ENCODE peak calls at places on chromosomes 3 and 15, in four cellular contexts. I is neural progenitor cell, P is GM23248, V is hepatocyte. Z is an unnamed sample.

GRCh38 chr15:88918738-88919137 is 5.6 kb upstream of the MFGE8 start:
- DNase-seq in I (no peak), P (peak; percentile 98), V (peak; percentile 68), Z (no peak)

GRCh38 chr3:113140876-113141275 is 70.5 kb upstream of the BOC start:
- DNase-seq in P (peak; percentile 49), V (no peak), I (no peak), Z (no peak)

GRCh38 chr3:65619391-65620298 is 419.1 kb downstream of the MAGI1 start:
- DNase-seq in V (no peak), P (peak; percentile 12), I (no peak), Z (no peak)

GRCh38 chr3:165476399-165477060 is 280.3 kb upstream of the SLITRK3 start:
- DNase-seq in I (no peak), P (no peak), V (no peak), Z (no peak)

GRCh38 chr3:129927072-129927471 is 33.6 kb upstream of the TMCC1 start:
- DNase-seq in V (no peak), P (no peak), I (no peak), Z (no peak)

GRCh38 chr3:52315977-52316764 is at the start of gene DNAH1:
- DNase-seq in V (no peak), P (no peak), I (peak; percentile 39), Z (no peak)

GRCh38 chr15:78695046-78695671 is 54.1 kb upstream of the CHRNB4 start:
- DNase-seq in I (no peak), P (no peak), V (no peak), Z (no peak)

GRCh38 chr15:62495670-62496328 is 330.7 kb upstream of the C2CD4B start:
- DNase-seq in P (peak; percentile 97), V (peak; percentile 68), I (no peak), Z (no peak)

GRCh38 chr3:129424185-129424841 is 4.1 kb downstream of the EFCAB12 start:
- DNase-seq in V (no peak), I (no peak), P (no peak), Z (peak; percentile 89)

GRCh38 chr3:280691-281090 is 84.1 kb downstream of the CHL1 start:
- DNase-seq in I (no peak), V (no peak), P (no peak), Z (no peak)

GRCh38 chr15:79811406-79812405 is 85.1 kb downstream of the MTHFS start:
- DNase-seq in V (peak; percentile 73), P (peak; percentile 78), I (no peak), Z (no peak)

GRCh38 chr3:190225186-190225692 is 97.0 kb downstream of the CLDN1 start:
- DNase-seq in V (peak; percentile 54), I (peak; percentile 30), P (peak; percentile 64), Z (peak; percentile 17)

DNA sequence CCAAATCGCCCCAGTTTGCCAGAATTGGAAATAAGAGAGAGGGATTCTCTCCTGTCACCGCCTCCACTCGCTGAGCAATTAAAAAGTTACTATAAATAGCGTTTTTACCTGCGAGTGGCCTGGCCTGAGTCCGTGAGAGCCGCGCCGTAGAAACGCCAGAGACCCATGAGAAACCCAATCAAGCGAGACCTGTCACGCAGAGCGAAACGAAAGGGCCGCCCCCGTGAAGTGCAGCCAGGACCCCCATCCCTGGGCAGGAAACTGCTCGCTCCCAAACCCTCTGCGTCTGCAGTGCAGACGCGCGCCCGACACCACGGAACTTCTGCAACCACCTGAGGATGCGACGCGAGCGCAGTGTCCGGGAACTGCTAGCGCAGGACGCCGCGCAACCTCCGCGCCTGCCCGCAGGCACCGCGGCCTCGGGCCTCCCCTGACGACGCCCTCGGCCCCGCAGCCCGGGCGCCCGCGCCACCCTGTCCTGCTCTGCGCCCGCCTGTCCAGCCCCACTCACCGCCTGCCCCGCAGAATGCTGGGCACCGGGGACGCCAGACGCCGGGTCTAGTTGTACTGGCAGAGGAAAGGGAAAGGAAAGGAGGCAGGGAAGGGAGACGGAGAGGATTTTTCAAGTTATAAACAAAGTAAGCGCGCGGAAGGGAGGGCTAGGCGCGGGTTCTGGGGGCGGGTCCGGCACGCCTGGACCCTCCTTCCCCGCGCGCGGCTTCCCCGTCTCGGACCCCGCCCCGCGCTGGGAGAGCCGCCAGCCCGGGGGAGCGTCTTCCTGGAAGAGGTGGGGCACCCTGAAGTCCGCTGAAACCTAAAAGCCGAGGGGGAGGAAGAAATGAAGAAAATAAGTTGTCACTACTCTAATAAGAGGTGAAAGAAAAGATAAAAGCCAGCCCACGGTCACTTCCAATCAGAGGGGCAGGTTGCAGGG is at the start of gene PLSCR4:
- DNase-seq in I (peak; percentile 72), P (peak; percentile 83), V (peak; percentile 78), Z (no peak)
- TF ChIP-seq EZH2phosphoT487 in I (no peak), P (no peak), V (no peak), Z (no peak)

DNA sequence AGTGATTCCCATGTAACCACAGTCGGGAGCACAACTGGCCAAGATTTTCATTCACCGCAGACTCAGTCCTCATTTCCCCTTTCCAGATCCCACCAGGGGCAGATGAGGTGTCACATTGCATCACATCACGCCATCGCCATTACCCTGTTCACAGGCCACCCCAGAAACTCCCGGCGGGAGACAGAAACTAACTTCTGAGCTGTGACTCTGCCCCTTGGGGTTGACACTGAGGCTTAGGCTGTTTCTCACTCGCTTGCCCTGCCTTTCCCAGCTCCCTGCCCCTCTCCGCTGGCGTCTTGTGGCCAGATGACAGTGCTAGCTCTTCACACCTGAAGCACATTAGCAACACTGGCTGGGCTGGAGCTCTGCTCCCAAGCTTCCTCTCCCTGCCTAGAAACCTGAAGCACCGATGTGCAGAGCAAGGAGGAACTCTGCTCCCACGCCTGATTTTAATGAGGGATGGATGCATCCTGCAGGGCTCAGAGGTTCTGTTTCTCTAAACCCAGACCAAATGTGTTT is 88.8 kb upstream of the CTDSPL start:
- DNase-seq in I (no peak), V (no peak), P (no peak), Z (no peak)
- H3K27ac ChIP-seq in I (no peak overlapping the region), V (no peak overlapping the region), P (no peak overlapping the region), Z (no peak overlapping the region)

GRCh38 chr3:139540686-139541085 is 1.1 kb upstream of the RBP1 start:
- DNase-seq in I (no peak), V (no peak), P (no peak), Z (no peak)

GRCh38 chr3:139538733-139539132 is 809 bp downstream of the RBP1 start:
- DNase-seq in P (no peak), V (peak; percentile 52), I (peak; percentile 39), Z (no peak)

GRCh38 chr3:139541898-139542288 is 2.4 kb upstream of the RBP1 start:
- DNase-seq in I (no peak), P (no peak), V (no peak), Z (no peak)

GRCh38 chr3:139537795-139538538 is 1.6 kb downstream of the RBP1 start:
- DNase-seq in V (no peak), I (no peak), P (no peak), Z (no peak)

DNA sequence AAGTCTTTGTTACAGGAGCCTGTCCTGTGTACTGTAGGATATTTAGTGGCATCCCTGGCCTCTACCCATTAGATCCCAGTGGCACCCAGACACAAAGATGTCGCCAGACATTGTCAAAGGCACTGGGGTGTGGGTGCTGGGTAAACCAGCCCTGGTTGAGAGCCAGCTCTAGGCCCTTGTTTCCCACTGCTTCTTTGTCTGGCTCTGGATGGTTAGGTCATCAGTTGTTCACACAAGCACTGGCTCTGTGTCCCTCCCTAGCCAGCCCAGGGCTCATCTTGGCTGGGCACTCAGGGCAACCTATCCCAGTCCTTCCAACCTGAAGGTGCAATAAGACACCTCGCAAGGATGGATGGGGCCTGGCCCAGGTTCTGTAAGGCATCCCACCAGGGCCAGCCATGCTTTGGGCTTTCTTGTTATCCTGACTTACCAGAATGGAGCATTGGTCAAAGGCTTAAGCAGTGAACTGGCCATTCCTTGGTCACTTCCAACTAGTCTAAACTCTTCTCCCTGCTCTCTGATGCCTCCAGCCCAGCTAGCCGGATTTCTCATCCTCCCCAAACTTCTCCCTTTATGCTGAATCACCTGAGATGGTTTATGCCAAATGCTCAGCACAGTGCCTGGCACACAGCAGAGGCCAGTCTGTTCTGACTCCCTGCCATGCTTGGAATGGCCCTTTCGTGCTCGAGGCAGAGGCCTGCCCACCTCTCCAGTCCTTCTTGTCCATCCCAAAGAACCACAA is 1.8 kb upstream of the RBP1 start:
- DNase-seq in I (no peak), P (no peak), V (no peak), Z (no peak)
- TF ChIP-seq EZH2phosphoT487 in I (no peak), P (no peak), V (no peak), Z (no peak)

GRCh38 chr3:58068126-58068809 is 60.0 kb downstream of the FLNB start:
- DNase-seq in P (no peak), I (no peak), V (peak; percentile 47), Z (no peak)

GRCh38 chr3:58073315-58074125 is 65.3 kb downstream of the FLNB start:
- DNase-seq in I (no peak), P (peak; percentile 33), V (no peak), Z (peak; percentile 20)

GRCh38 chr3:58074126-58074715 is 66.0 kb downstream of the FLNB start:
- DNase-seq in V (no peak), P (no peak), I (no peak), Z (peak; percentile 59)

GRCh38 chr3:58072046-58072445 is 63.8 kb downstream of the FLNB start:
- DNase-seq in I (no peak), V (no peak), P (no peak), Z (no peak)

GRCh38 chr3:58071480-58071971 is 63.3 kb downstream of the FLNB start:
- DNase-seq in V (peak; percentile 63), I (no peak), P (no peak), Z (no peak)
- H3K27ac ChIP-seq in V (peak overlapping the region; percentile 77), I (no peak overlapping the region), P (no peak overlapping the region), Z (no peak overlapping the region)

DNA sequence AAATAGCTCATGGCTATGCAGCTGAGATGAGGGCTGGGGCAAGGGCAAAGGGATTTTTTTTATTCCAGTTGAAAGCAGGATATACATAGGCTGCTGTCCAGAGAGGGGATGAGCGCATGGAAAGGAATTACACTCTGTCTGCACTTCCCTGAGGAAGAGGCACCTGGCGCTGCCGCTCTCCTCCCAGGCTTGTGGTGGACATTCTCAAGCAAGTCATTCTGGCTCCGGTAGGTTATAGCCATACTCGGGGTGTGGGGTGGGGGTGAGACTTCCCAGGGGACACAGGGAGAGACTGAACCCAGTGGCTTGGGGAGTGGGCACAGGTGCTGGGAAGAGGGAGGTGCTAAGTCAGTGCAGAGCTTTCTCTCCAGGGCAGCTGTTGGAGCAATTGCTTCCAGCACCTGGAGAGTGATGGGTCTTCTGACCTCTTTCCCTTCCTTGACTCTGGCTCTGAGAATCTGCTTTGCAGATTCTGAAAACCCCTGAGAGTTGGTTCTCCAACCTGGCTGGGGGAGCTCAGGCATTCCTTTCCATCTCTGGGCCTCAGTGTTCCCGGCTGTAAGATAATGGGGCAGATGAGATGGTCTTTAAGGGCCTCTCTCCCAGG is 24.3 kb downstream of the CYP8B1 start:
- DNase-seq in V (no peak), I (no peak), P (no peak), Z (no peak)
- TF ChIP-seq EZH2phosphoT487 in V (no peak), I (no peak), P (no peak), Z (no peak)

GRCh38 chr3:42815826-42816225 is 6.6 kb downstream of the ACKR2 start:
- DNase-seq in P (peak; percentile 20), I (no peak), V (no peak), Z (no peak)
- H3K27ac ChIP-seq in P (no peak overlapping the region), I (no peak overlapping the region), V (peak overlapping the region; percentile 49), Z (no peak overlapping the region)

GRCh38 chr3:42839616-42840015 is 30.4 kb downstream of the ACKR2 start:
- DNase-seq in P (peak; percentile 84), V (peak; percentile 81), I (peak; percentile 73), Z (peak; percentile 63)
- TF ChIP-seq EZH2phosphoT487 in P (no peak), V (no peak), I (no peak), Z (no peak)

DNA sequence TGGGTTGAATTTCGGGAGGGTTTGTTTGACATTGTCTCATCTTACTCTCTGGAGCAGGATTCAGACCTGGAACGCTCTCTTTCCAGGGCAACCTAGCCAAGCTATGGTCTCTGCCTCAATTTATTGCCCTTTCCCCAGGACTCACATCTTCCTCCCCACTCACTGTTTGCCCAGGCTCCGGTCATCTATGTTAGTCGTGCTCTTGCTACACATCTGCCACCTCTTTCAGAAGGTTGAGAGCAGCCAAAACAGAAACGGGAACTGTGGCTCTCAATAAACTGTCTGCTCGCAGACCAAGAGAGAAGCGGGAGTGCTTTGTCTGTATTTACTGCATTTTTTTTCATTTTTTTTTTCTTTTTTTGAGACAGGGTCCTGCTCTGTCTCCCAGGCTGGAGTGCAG is 81.6 kb downstream of the ST6GAL1 start:
- DNase-seq in V (no peak), I (no peak), P (no peak), Z (peak; percentile 85)
- H3K27ac ChIP-seq in V (no peak overlapping the region), I (no peak overlapping the region), P (no peak overlapping the region), Z (peak overlapping the region; percentile 98)

Z was measured in OCI-LY7.